ENCODE peak calls at places on chromosomes 6 and 20, in eight cellular contexts. R is activated CD4-positive, CD25-positive, alpha-beta regulatory T cell; F is B cell; E is NCI-H146; D is left cardiac atrium; X is hypothalamus; W is myocyte; C is Right ventricle myocardium inferior. Y is an unnamed sample.

GRCh38 chr6:163398104-163398503 is 16.4 kb upstream of the QKI start:
- DNase-seq in X (no peak), F (no peak), D (no peak), W (no peak), C (no peak), E (no peak), R (no peak), Y (no peak)

GRCh38 chr6:27994616-27995015 is 37.6 kb downstream of the OR2B6 start:
- DNase-seq in C (no peak), D (no peak), R (no peak), X (no peak), W (no peak), F (no peak), E (no peak), Y (no peak)

GRCh38 chr6:90701146-90701781 is 114.4 kb upstream of the MAP3K7 start:
- DNase-seq in R (no peak), W (no peak), X (no peak), E (peak; percentile 4), D (no peak), C (no peak), F (peak; percentile 29), Y (peak; percentile 48)

GRCh38 chr6:155406801-155407200 is 48.8 kb downstream of the NOX3 start:
- DNase-seq in F (no peak), R (no peak), W (no peak), E (no peak), C (no peak), D (no peak), X (no peak), Y (no peak)

GRCh38 chr20:18144541-18145099 is 7.0 kb downstream of the KAT14 start:
- DNase-seq in F (no peak), D (no peak), W (no peak), R (no peak), E (no peak), X (no peak), C (no peak), Y (no peak)

GRCh38 chr6:41939848-41940758 is 1.5 kb downstream of the CCND3 start:
- DNase-seq in F (no peak), E (no peak), R (no peak), C (no peak), X (no peak), W (peak; percentile 71), D (peak; percentile 31), Y (no peak)

GRCh38 chr20:2692036-2692885 is at the start of gene EBF4:
- DNase-seq in W (peak; percentile 6), E (peak; percentile 73), X (peak; percentile 44), D (peak; percentile 59), F (peak; percentile 51), R (no peak), C (no peak), Y (peak; percentile 68)

GRCh38 chr20:61252601-61253263 is 671 bp downstream of the CDH4 start:
- DNase-seq in C (no peak), D (no peak), F (no peak), W (peak; percentile 43), R (no peak), X (no peak), E (no peak), Y (no peak)

GRCh38 chr6:129844118-129844891 is 16.8 kb downstream of the TMEM244 start:
- DNase-seq in F (no peak), C (no peak), D (no peak), R (no peak), W (peak; percentile 13), E (no peak), X (no peak), Y (no peak)

GRCh38 chr6:133184798-133185380 is 56.3 kb upstream of the EYA4 start:
- DNase-seq in D (no peak), W (peak; percentile 41), X (no peak), C (no peak), R (no peak), E (peak; percentile 29), F (no peak), Y (peak; percentile 37)

GRCh38 chr6:80477591-80478370 is 371.3 kb downstream of the BCKDHB start:
- DNase-seq in E (no peak), F (no peak), C (no peak), W (peak; percentile 19), X (no peak), D (no peak), R (no peak), Y (no peak)

GRCh38 chr6:14804444-14805210 is 441.2 kb upstream of the JARID2 start:
- DNase-seq in X (peak; percentile 80), D (peak; percentile 89), F (no peak), E (peak; percentile 53), R (no peak), W (peak; percentile 99), C (peak; percentile 92), Y (peak; percentile 98)

GRCh38 chr6:111583986-111584385 is 21.7 kb downstream of the TRAF3IP2 start:
- DNase-seq in F (no peak), W (no peak), C (no peak), R (no peak), E (peak; percentile 57), X (no peak), D (no peak), Y (peak; percentile 93)

GRCh38 chr6:81806793-81807565 is 54.5 kb upstream of the TENT5A start:
- DNase-seq in C (no peak), X (no peak), E (peak; percentile 32), F (no peak), W (no peak), D (no peak), R (no peak), Y (peak; percentile 44)

GRCh38 chr6:76942203-76942971 is 520.9 kb downstream of the HTR1B start:
- DNase-seq in E (no peak), F (no peak), W (no peak), C (no peak), X (no peak), D (no peak), R (no peak), Y (no peak)

GRCh38 chr6:56764081-56764566 is 121.4 kb upstream of the DST start:
- DNase-seq in D (no peak), X (no peak), R (no peak), E (peak; percentile 8), C (no peak), W (peak; percentile 50), F (no peak), Y (peak; percentile 71)

GRCh38 chr20:12847862-12848261 is 160.9 kb upstream of the SPTLC3 start:
- DNase-seq in F (no peak), C (no peak), D (no peak), X (no peak), E (no peak), R (no peak), W (peak; percentile 34), Y (no peak)

GRCh38 chr6:158647501-158647900 is 2.4 kb upstream of the SYTL3 start:
- DNase-seq in F (no peak), W (no peak), X (no peak), R (no peak), D (no peak), E (no peak), C (no peak), Y (peak; percentile 72)

GRCh38 chr6:144285548-144285797 is 338 bp downstream of the UTRN start:
- DNase-seq in C (no peak), R (no peak), F (peak; percentile 44), E (no peak), X (no peak), W (no peak), D (no peak), Y (no peak)

GRCh38 chr20:23602261-23602660 is 3.5 kb downstream of the CST9 start:
- DNase-seq in C (no peak), D (no peak), W (no peak), E (no peak), F (no peak), X (no peak), R (no peak), Y (no peak)

GRCh38 chr6:158653577-158654354 is 3.9 kb downstream of the SYTL3 start:
- DNase-seq in X (no peak), F (peak; percentile 53), R (peak; percentile 57), W (no peak), E (no peak), C (peak; percentile 80), D (peak; percentile 51), Y (no peak)

GRCh38 chr6:40721252-40721936 is 134.2 kb upstream of the LRFN2 start:
- DNase-seq in R (no peak), F (no peak), D (no peak), C (no peak), W (no peak), X (no peak), E (no peak), Y (peak; percentile 83)

GRCh38 chr20:13799974-13800373 is 15.1 kb downstream of the NDUFAF5 start:
- DNase-seq in R (no peak), F (no peak), E (no peak), C (no peak), D (no peak), W (no peak), X (no peak), Y (no peak)

GRCh38 chr20:57513199-57513598 is 11.7 kb downstream of the CTCFL start:
- DNase-seq in W (peak; percentile 67), X (no peak), E (no peak), C (no peak), D (no peak), F (no peak), R (no peak), Y (no peak)

GRCh38 chr6:90086517-90086916 is 192.2 kb downstream of the GJA10 start:
- DNase-seq in W (no peak), C (no peak), E (no peak), X (no peak), F (no peak), R (no peak), D (no peak), Y (no peak)

GRCh38 chr20:59151820-59152219 is 11.8 kb upstream of the ZNF831 start:
- DNase-seq in F (no peak), X (no peak), R (no peak), E (no peak), C (peak; percentile 32), W (no peak), D (no peak), Y (no peak)

GRCh38 chr6:26270903-26271639 is 93.9 kb upstream of the BTN3A2 start:
- DNase-seq in E (peak; percentile 94), C (no peak), W (no peak), D (peak; percentile 56), F (peak; percentile 83), X (no peak), R (peak; percentile 38), Y (peak; percentile 98)

GRCh38 chr20:49957487-49957938 is 21.3 kb downstream of the RNF114 start:
- DNase-seq in W (no peak), R (no peak), C (no peak), E (no peak), F (no peak), D (no peak), X (no peak), Y (peak; percentile 1)

GRCh38 chr6:5119090-5119951 is 34.2 kb downstream of the PPP1R3G start:
- DNase-seq in D (no peak), R (no peak), F (no peak), W (no peak), E (no peak), C (no peak), X (no peak), Y (no peak)

GRCh38 chr6:52976591-52977035 is 18.5 kb downstream of the GSTA4 start:
- DNase-seq in X (no peak), W (no peak), D (no peak), R (no peak), E (peak; percentile 12), C (no peak), F (peak; percentile 30), Y (no peak)

GRCh38 chr6:33694977-33695376 is 16.5 kb downstream of the UQCC2 start:
- DNase-seq in C (peak; percentile 9), X (no peak), E (no peak), W (no peak), F (peak; percentile 31), R (no peak), D (no peak), Y (no peak)

GRCh38 chr6:149060300-149060984 is 257.1 kb upstream of the TAB2 start:
- DNase-seq in E (peak; percentile 81), C (no peak), W (no peak), D (peak; percentile 26), F (peak; percentile 57), R (no peak), X (no peak), Y (peak; percentile 79)

GRCh38 chr6:155955038-155955437 is 499.4 kb upstream of the NOX3 start:
- DNase-seq in W (no peak), X (no peak), C (no peak), R (no peak), F (peak; percentile 5), E (no peak), D (no peak), Y (peak; percentile 35)

GRCh38 chr6:106254636-106255035 is 70.9 kb downstream of the ATG5 start:
- DNase-seq in F (no peak), D (no peak), W (no peak), E (no peak), X (no peak), R (no peak), C (no peak), Y (peak; percentile 81)